ENCODE peak calls at places on chromosome 7, in six cellular contexts. L is fibroblast of pulmonary artery, C is GM12865, O is Caki2, E is activated gamma-delta T cell treated with Interleukin-2 at 50 U/mL for 16 hours, P is astrocyte of the spinal cord. Z is an unnamed sample.
A peak's percentile ranks its signal among the peaks of the same experiment; 100 is the strongest.

GRCh38 chr7:73667344-73668102 is at the start of gene VPS37D:
- DNase-seq in L (peak; percentile 82), C (peak; percentile 95), O (peak; percentile 84), E (peak; percentile 94), P (peak; percentile 86), Z (peak; percentile 70)

GRCh38 chr7:114084381-114085312 is 165.8 kb upstream of the PPP1R3A start:
- DNase-seq in L (peak; percentile 17), C (peak; percentile 56), O (peak; percentile 77), E (no peak), P (peak; percentile 44), Z (no peak)

GRCh38 chr7:109579876-109580275 is 1010.2 kb downstream of the DNAJB9 start:
- DNase-seq in L (no peak), C (no peak), O (no peak), E (no peak), P (no peak), Z (no peak)

GRCh38 chr7:33719059-33719581 is 186.2 kb upstream of the BMPER start:
- DNase-seq in L (peak; percentile 73), C (no peak), O (no peak), E (no peak), P (no peak), Z (no peak)

GRCh38 chr7:104805449-104806317 is 208.3 kb upstream of the KMT2E start:
- DNase-seq in L (no peak), C (no peak), O (no peak), E (no peak), P (no peak), Z (no peak)

GRCh38 chr7:584820-585219 is 65.2 kb upstream of the PDGFA start:
- DNase-seq in L (no peak), C (no peak), O (no peak), E (no peak), P (no peak), Z (no peak)

GRCh38 chr7:697259-697615 is 29.3 kb upstream of the DNAAF5 start:
- DNase-seq in L (no peak), C (no peak), O (no peak), E (no peak), P (no peak), Z (no peak)

GRCh38 chr7:95843286-95843685 is 70.9 kb downstream of the DYNC1I1 start:
- DNase-seq in L (peak; percentile 13), C (peak; percentile 20), O (no peak), E (no peak), P (no peak), Z (no peak)

GRCh38 chr7:121279060-121279620 is 49.7 kb upstream of the WNT16 start:
- DNase-seq in L (no peak), C (peak; percentile 13), O (no peak), E (no peak), P (peak; percentile 65), Z (no peak)

GRCh38 chr7:29289156-29290021 is 94.8 kb downstream of the CHN2 start:
- DNase-seq in L (peak; percentile 58), C (peak; percentile 54), O (no peak), E (no peak), P (peak; percentile 51), Z (no peak)

GRCh38 chr7:91050677-91051076 is 213.6 kb upstream of the FZD1 start:
- DNase-seq in L (peak; percentile 12), C (peak; percentile 46), O (no peak), E (no peak), P (no peak), Z (no peak)

GRCh38 chr7:140723002-140723401 is 26.5 kb downstream of the NDUFB2 start:
- DNase-seq in L (no peak), C (no peak), O (no peak), E (peak; percentile 46), P (no peak), Z (no peak)

GRCh38 chr7:5423272-5423843 is at the start of gene TNRC18:
- DNase-seq in L (no peak), C (no peak), O (no peak), E (no peak), P (no peak), Z (no peak)

GRCh38 chr7:97200043-97200442 is 82.5 kb downstream of the SDHAF3 start:
- DNase-seq in L (no peak), C (no peak), O (no peak), E (no peak), P (no peak), Z (no peak)

GRCh38 chr7:1842321-1843221 is 172.5 kb downstream of the ELFN1 start:
- DNase-seq in L (no peak), C (no peak), O (no peak), E (peak; percentile 1), P (no peak), Z (no peak)

GRCh38 chr7:54831644-54832095 is 72.7 kb upstream of the SEC61G start:
- DNase-seq in L (no peak), C (no peak), O (peak; percentile 80), E (no peak), P (no peak), Z (no peak)

GRCh38 chr7:152857272-152857671 is 97.7 kb downstream of the ACTR3B start:
- DNase-seq in L (no peak), C (no peak), O (no peak), E (no peak), P (no peak), Z (no peak)

GRCh38 chr7:12647364-12648219 is 39.8 kb upstream of the ARL4A start:
- DNase-seq in L (peak; percentile 26), C (no peak), O (peak; percentile 75), E (no peak), P (peak; percentile 62), Z (no peak)

GRCh38 chr7:12719978-12720377 is 32.5 kb downstream of the ARL4A start:
- DNase-seq in L (peak; percentile 66), C (no peak), O (no peak), E (no peak), P (peak; percentile 18), Z (no peak)

GRCh38 chr7:4944939-4945338 is 14.0 kb downstream of the MMD2 start:
- DNase-seq in L (no peak), C (no peak), O (no peak), E (no peak), P (no peak), Z (no peak)

GRCh38 chr7:33379891-33380525 is 250.6 kb downstream of the BBS9 start:
- DNase-seq in L (no peak), C (no peak), O (no peak), E (no peak), P (no peak), Z (no peak)

GRCh38 chr7:91681718-91682117 is 198.8 kb downstream of the MTERF1 start:
- DNase-seq in L (no peak), C (no peak), O (no peak), E (no peak), P (no peak), Z (no peak)

GRCh38 chr7:12801107-12801506 is 113.7 kb downstream of the ARL4A start:
- DNase-seq in L (no peak), C (no peak), O (no peak), E (no peak), P (no peak), Z (no peak)

GRCh38 chr7:143300959-143301617 is 12.9 kb downstream of the CASP2 start:
- DNase-seq in L (no peak), C (no peak), O (no peak), E (no peak), P (peak; percentile 42), Z (no peak)

GRCh38 chr7:155227004-155227787 is 70.5 kb upstream of the INSIG1 start:
- DNase-seq in L (no peak), C (no peak), O (no peak), E (no peak), P (no peak), Z (peak; percentile 51)

GRCh38 chr7:87926581-87927461 is 7.2 kb upstream of the ADAM22 start:
- DNase-seq in L (peak; percentile 20), C (peak; percentile 97), O (peak; percentile 30), E (no peak), P (peak; percentile 92), Z (peak; percentile 44)

GRCh38 chr7:101120315-101120714 is 6.6 kb upstream of the SERPINE1 start:
- DNase-seq in L (no peak), C (no peak), O (no peak), E (no peak), P (no peak), Z (no peak)

GRCh38 chr7:118918556-118918955 is 694.1 kb downstream of the ANKRD7 start:
- DNase-seq in L (peak; percentile 7), C (peak; percentile 8), O (no peak), E (no peak), P (peak; percentile 33), Z (no peak)

GRCh38 chr7:100400041-100400440 is 26.8 kb downstream of the PILRA start:
- DNase-seq in L (no peak), C (no peak), O (no peak), E (no peak), P (no peak), Z (no peak)

GRCh38 chr7:15560968-15561367 is 847 bp downstream of the AGMO start:
- DNase-seq in L (no peak), C (no peak), O (no peak), E (no peak), P (no peak), Z (no peak)

GRCh38 chr7:113086431-113086888 is at the start of gene GPR85:
- DNase-seq in L (peak; percentile 62), C (peak; percentile 30), O (peak; percentile 52), E (peak; percentile 6), P (peak; percentile 72), Z (peak; percentile 77)

GRCh38 chr7:51238981-51239495 is 77.6 kb downstream of the COBL start:
- DNase-seq in L (no peak), C (no peak), O (no peak), E (no peak), P (no peak), Z (no peak)

GRCh38 chr7:116777613-116778380 is 84.6 kb upstream of the CAPZA2 start:
- DNase-seq in L (peak; percentile 54), C (no peak), O (peak; percentile 62), E (no peak), P (peak; percentile 72), Z (no peak)

GRCh38 chr7:14786314-14786895 is 116.1 kb downstream of the DGKB start:
- DNase-seq in L (no peak), C (no peak), O (no peak), E (no peak), P (no peak), Z (no peak)

GRCh38 chr7:107879400-107880035 is 11.5 kb upstream of the DLD start:
- DNase-seq in L (peak; percentile 76), C (peak; percentile 46), O (peak; percentile 58), E (no peak), P (peak; percentile 59), Z (no peak)

GRCh38 chr7:133955208-133955607 is 171.9 kb upstream of the LRGUK start:
- DNase-seq in L (no peak), C (no peak), O (no peak), E (no peak), P (no peak), Z (no peak)

GRCh38 chr7:69860486-69860885 is 262.2 kb downstream of the AUTS2 start:
- DNase-seq in L (no peak), C (no peak), O (no peak), E (no peak), P (no peak), Z (no peak)

GRCh38 chr7:113875224-113875623 is 43.6 kb downstream of the PPP1R3A start:
- DNase-seq in L (no peak), C (no peak), O (no peak), E (no peak), P (no peak), Z (no peak)

GRCh38 chr7:194996-195829 is 2.8 kb downstream of the FAM20C start:
- DNase-seq in L (peak; percentile 28), C (no peak), O (no peak), E (no peak), P (no peak), Z (no peak)

Z was measured in H1.